ENCODE peak calls at places on chromosomes 3 and 15, in eight cellular contexts. C is HL-60, L is adrenal gland, R is MM.1S, H is mammary epithelial cell, Q is A549, A is K562, P is ovary. N is an unnamed sample.

GRCh38 chr3:123194552-123194951 is 7.2 kb upstream of the SEC22A start:
- DNase-seq in C (no peak), L (no peak), R (no peak), H (no peak), Q (peak; percentile 36), A (peak; percentile 46), P (no peak), N (no peak)

GRCh38 chr3:28577941-28578340 is 229.3 kb upstream of the AZI2 start:
- DNase-seq in C (no peak), L (no peak), R (no peak), H (no peak), Q (no peak), A (no peak), P (no peak), N (no peak)

GRCh38 chr15:34109775-34110663 is 8.1 kb downstream of the PGBD4 start:
- DNase-seq in C (peak; percentile 30), L (no peak), R (no peak), H (peak; percentile 21), Q (peak; percentile 34), A (peak; percentile 35), P (no peak), N (no peak)

GRCh38 chr3:194286747-194287146 is 64.4 kb downstream of the CPN2 start:
- DNase-seq in C (no peak), L (no peak), R (no peak), H (no peak), Q (no peak), A (no peak), P (peak; percentile 28), N (no peak)

GRCh38 chr3:154324919-154325318 is 632 bp upstream of the DHX36 start:
- DNase-seq in C (no peak), L (no peak), R (peak; percentile 32), H (no peak), Q (no peak), A (no peak), P (no peak), N (no peak)

GRCh38 chr15:78308422-78309021 is 9.1 kb upstream of the SKIC8 start:
- DNase-seq in C (peak; percentile 72), L (peak; percentile 62), R (peak; percentile 39), H (peak; percentile 41), Q (peak; percentile 87), A (peak; percentile 66), P (peak; percentile 63), N (peak; percentile 53)

GRCh38 chr15:80609512-80609946 is 85.6 kb upstream of the ABHD17C start:
- DNase-seq in C (no peak), L (no peak), R (no peak), H (no peak), Q (no peak), A (no peak), P (no peak), N (no peak)

GRCh38 chr15:69451951-69452701 is 492 bp upstream of the RPLP1 start:
- DNase-seq in C (peak; percentile 65), L (no peak), R (peak; percentile 54), H (no peak), Q (no peak), A (peak; percentile 44), P (no peak), N (no peak)

GRCh38 chr3:93843981-93844380 is 129.7 kb downstream of the PROS1 start:
- DNase-seq in C (no peak), L (no peak), R (no peak), H (peak; percentile 94), Q (no peak), A (no peak), P (no peak), N (no peak)

GRCh38 chr3:29901097-29901496 is 620.2 kb downstream of the RBMS3 start:
- DNase-seq in C (no peak), L (no peak), R (no peak), H (no peak), Q (no peak), A (no peak), P (no peak), N (no peak)

GRCh38 chr15:93141373-93141790 is 52.4 kb upstream of the RGMA start:
- DNase-seq in C (peak; percentile 4), L (no peak), R (peak; percentile 43), H (no peak), Q (no peak), A (no peak), P (no peak), N (no peak)

DNA sequence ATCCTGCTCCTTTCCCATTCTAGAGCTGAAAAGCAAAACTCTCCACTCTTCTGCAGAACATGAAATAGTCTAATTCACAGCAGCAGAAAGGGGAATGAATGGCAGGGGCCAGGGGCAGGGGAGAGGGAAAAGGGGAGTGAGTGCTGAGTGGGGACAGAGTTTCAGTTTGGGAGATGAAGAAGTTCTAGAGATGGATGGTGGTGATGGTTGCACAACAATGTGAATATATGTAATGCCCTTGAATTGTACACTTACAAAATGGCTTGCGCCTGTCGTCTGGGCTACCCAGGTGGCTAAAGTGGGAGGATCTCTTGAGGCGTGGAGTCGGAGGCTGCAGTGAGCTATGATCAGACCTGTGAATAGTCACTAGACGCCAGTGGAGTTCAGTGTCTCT is 78.5 kb upstream of the MEF2A start:
- DNase-seq in C (no peak), L (no peak), R (no peak), H (no peak), Q (no peak), A (no peak), P (no peak), N (no peak)
- H3K27ac ChIP-seq in C (no peak overlapping the region), L (no peak overlapping the region), R (no peak overlapping the region), H (peak overlapping the region; percentile 14), Q (peak overlapping the region; percentile 47), A (no peak overlapping the region), P (peak overlapping the region; percentile 35), N (peak overlapping the region; percentile 93)

DNA sequence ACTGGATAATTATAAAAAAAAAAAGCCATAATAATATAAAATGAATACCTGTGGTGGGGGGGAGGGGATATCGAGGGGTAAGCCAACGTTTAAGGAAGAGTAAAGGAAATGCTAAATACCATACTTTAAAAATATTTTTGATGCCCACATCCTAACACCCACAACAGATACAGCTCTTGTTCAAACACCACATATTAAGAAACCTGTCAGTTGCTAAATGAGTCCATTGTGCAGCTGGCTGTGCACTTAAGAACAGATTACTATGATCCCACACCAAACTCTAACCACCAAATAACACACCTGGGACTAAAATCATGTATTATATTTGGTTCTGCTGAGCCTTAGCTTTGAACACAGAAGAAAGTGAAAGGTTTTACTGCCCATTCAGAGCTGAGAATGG is 515.6 kb downstream of the FOXP1 start:
- DNase-seq in C (peak; percentile 13), L (no peak), R (peak; percentile 49), H (peak; percentile 54), Q (no peak), A (no peak), P (no peak), N (no peak)
- H3K27ac ChIP-seq in C (no peak overlapping the region), L (no peak overlapping the region), R (no peak overlapping the region), H (peak overlapping the region; percentile 44), Q (no peak overlapping the region), A (no peak overlapping the region), P (peak overlapping the region; percentile 39), N (peak overlapping the region; percentile 37)

GRCh38 chr3:55678521-55679216 is 191.6 kb upstream of the WNT5A start:
- DNase-seq in C (no peak), L (no peak), R (no peak), H (no peak), Q (no peak), A (no peak), P (no peak), N (no peak)

GRCh38 chr3:55669133-55669532 is 182.0 kb upstream of the WNT5A start:
- DNase-seq in C (no peak), L (no peak), R (no peak), H (peak; percentile 63), Q (no peak), A (no peak), P (no peak), N (no peak)

GRCh38 chr3:55675478-55675877 is 188.4 kb upstream of the WNT5A start:
- DNase-seq in C (no peak), L (no peak), R (peak; percentile 86), H (no peak), Q (no peak), A (no peak), P (no peak), N (no peak)

GRCh38 chr3:55676643-55677042 is 189.5 kb upstream of the WNT5A start:
- DNase-seq in C (no peak), L (no peak), R (no peak), H (no peak), Q (no peak), A (no peak), P (no peak), N (no peak)

GRCh38 chr3:55673764-55674163 is 186.7 kb upstream of the WNT5A start:
- DNase-seq in C (no peak), L (no peak), R (peak; percentile 18), H (no peak), Q (no peak), A (no peak), P (no peak), N (no peak)
- H3K27ac ChIP-seq in C (no peak overlapping the region), L (no peak overlapping the region), R (no peak overlapping the region), H (no peak overlapping the region), Q (no peak overlapping the region), A (no peak overlapping the region), P (no peak overlapping the region), N (no peak overlapping the region)

GRCh38 chr3:48885753-48886152 is 12.9 kb downstream of the SLC25A20 start:
- DNase-seq in C (no peak), L (no peak), R (no peak), H (no peak), Q (no peak), A (no peak), P (no peak), N (no peak)
- H3K27ac ChIP-seq in C (no peak overlapping the region), L (no peak overlapping the region), R (no peak overlapping the region), H (no peak overlapping the region), Q (no peak overlapping the region), A (no peak overlapping the region), P (no peak overlapping the region), N (no peak overlapping the region)

DNA sequence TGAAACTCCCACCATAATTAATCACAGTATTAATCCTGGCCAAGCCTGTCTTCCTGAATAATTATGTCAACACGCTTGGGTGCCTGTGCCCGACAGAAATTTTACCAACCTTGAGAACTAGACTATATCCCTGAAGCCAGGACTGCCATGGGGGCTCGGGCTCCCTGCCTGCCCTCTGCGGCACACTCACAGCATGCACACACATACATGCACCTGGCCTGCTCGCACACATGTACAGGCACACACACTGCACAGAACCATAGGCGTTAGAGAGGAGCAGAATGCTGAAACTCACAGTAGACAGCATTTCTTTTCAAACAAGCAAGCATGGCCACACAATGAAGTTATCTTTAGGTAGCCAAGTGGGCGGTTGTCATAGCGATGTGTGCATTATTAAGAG is 91.2 kb downstream of the ZNF621 start:
- DNase-seq in C (no peak), L (no peak), R (no peak), H (no peak), Q (no peak), A (no peak), P (no peak), N (no peak)
- H3K27ac ChIP-seq in C (no peak overlapping the region), L (no peak overlapping the region), R (no peak overlapping the region), H (no peak overlapping the region), Q (no peak overlapping the region), A (no peak overlapping the region), P (no peak overlapping the region), N (no peak overlapping the region)

N was measured in left ventricle myocardium inferior.